ENCODE peak calls at places on chromosomes 16 and 17, in five cellular contexts. One of them, this sample, is unnamed.
A peak's percentile ranks its signal among the peaks of the same experiment; 100 is the strongest.

GRCh38 chr16:74862743-74863244 is 88.2 kb upstream of the FA2H start:
- DNase-seq in activated CD4-positive, alpha-beta T cell treated with anti-CD3 and anti-CD28 coated beads, Interleukin-2, amount 50 U/mL, for 48 hours: no peak
- DNase-seq in SK-N-SH: peak; percentile 71
- DNase-seq in AG04450: no peak
- DNase-seq in stimulated activated CD4-positive, alpha-beta T cell treated with anti-CD3 and anti-CD28 coated beads, TNF-alpha, amount 100 ng/mL, for 4 hours: no peak
- DNase-seq in this sample: peak; percentile 47

GRCh38 chr16:68085259-68086071 is at the start of gene NFATC3:
- DNase-seq in SK-N-SH: peak; percentile 97
- DNase-seq in AG04450: peak; percentile 88
- DNase-seq in activated CD4-positive, alpha-beta T cell treated with anti-CD3 and anti-CD28 coated beads, Interleukin-2, amount 50 U/mL, for 48 hours: peak; percentile 99
- DNase-seq in stimulated activated CD4-positive, alpha-beta T cell treated with anti-CD3 and anti-CD28 coated beads, TNF-alpha, amount 100 ng/mL, for 4 hours: peak; percentile 99
- DNase-seq in this sample: peak; percentile 96

GRCh38 chr16:88430185-88430523 is 22.9 kb upstream of the ZFPM1 start:
- DNase-seq in AG04450: no peak
- DNase-seq in SK-N-SH: no peak
- DNase-seq in stimulated activated CD4-positive, alpha-beta T cell treated with anti-CD3 and anti-CD28 coated beads, TNF-alpha, amount 100 ng/mL, for 4 hours: no peak
- DNase-seq in activated CD4-positive, alpha-beta T cell treated with anti-CD3 and anti-CD28 coated beads, Interleukin-2, amount 50 U/mL, for 48 hours: peak; percentile 32
- DNase-seq in this sample: no peak

GRCh38 chr17:66570353-66571195 is 264.3 kb upstream of the CACNG5 start:
- DNase-seq in activated CD4-positive, alpha-beta T cell treated with anti-CD3 and anti-CD28 coated beads, Interleukin-2, amount 50 U/mL, for 48 hours: no peak
- DNase-seq in stimulated activated CD4-positive, alpha-beta T cell treated with anti-CD3 and anti-CD28 coated beads, TNF-alpha, amount 100 ng/mL, for 4 hours: no peak
- DNase-seq in AG04450: no peak
- DNase-seq in SK-N-SH: no peak
- DNase-seq in this sample: no peak

GRCh38 chr17:81683584-81684441 is at the start of the genes ARL16 and HGS:
- DNase-seq in activated CD4-positive, alpha-beta T cell treated with anti-CD3 and anti-CD28 coated beads, Interleukin-2, amount 50 U/mL, for 48 hours: peak; percentile 98
- DNase-seq in stimulated activated CD4-positive, alpha-beta T cell treated with anti-CD3 and anti-CD28 coated beads, TNF-alpha, amount 100 ng/mL, for 4 hours: peak; percentile 92
- DNase-seq in AG04450: peak; percentile 99
- DNase-seq in SK-N-SH: peak; percentile 100
- DNase-seq in this sample: peak; percentile 99

GRCh38 chr17:69898606-69899005 is 176.4 kb upstream of the KCNJ16 start:
- DNase-seq in stimulated activated CD4-positive, alpha-beta T cell treated with anti-CD3 and anti-CD28 coated beads, TNF-alpha, amount 100 ng/mL, for 4 hours: no peak
- DNase-seq in activated CD4-positive, alpha-beta T cell treated with anti-CD3 and anti-CD28 coated beads, Interleukin-2, amount 50 U/mL, for 48 hours: no peak
- DNase-seq in AG04450: no peak
- DNase-seq in SK-N-SH: no peak
- DNase-seq in this sample: no peak

GRCh38 chr17:73743802-73744201 is 99.6 kb upstream of the SDK2 start:
- DNase-seq in SK-N-SH: no peak
- DNase-seq in AG04450: no peak
- DNase-seq in stimulated activated CD4-positive, alpha-beta T cell treated with anti-CD3 and anti-CD28 coated beads, TNF-alpha, amount 100 ng/mL, for 4 hours: no peak
- DNase-seq in activated CD4-positive, alpha-beta T cell treated with anti-CD3 and anti-CD28 coated beads, Interleukin-2, amount 50 U/mL, for 48 hours: no peak
- DNase-seq in this sample: no peak

GRCh38 chr17:4074831-4075495 is 67.9 kb downstream of the ZZEF1 start:
- DNase-seq in SK-N-SH: peak; percentile 61
- DNase-seq in AG04450: peak; percentile 7
- DNase-seq in activated CD4-positive, alpha-beta T cell treated with anti-CD3 and anti-CD28 coated beads, Interleukin-2, amount 50 U/mL, for 48 hours: no peak
- DNase-seq in stimulated activated CD4-positive, alpha-beta T cell treated with anti-CD3 and anti-CD28 coated beads, TNF-alpha, amount 100 ng/mL, for 4 hours: no peak
- DNase-seq in this sample: peak; percentile 46

GRCh38 chr17:55458977-55459376 is 37.3 kb upstream of the MMD start:
- DNase-seq in stimulated activated CD4-positive, alpha-beta T cell treated with anti-CD3 and anti-CD28 coated beads, TNF-alpha, amount 100 ng/mL, for 4 hours: peak; percentile 29
- DNase-seq in AG04450: no peak
- DNase-seq in SK-N-SH: no peak
- DNase-seq in activated CD4-positive, alpha-beta T cell treated with anti-CD3 and anti-CD28 coated beads, Interleukin-2, amount 50 U/mL, for 48 hours: peak; percentile 75
- DNase-seq in this sample: no peak

GRCh38 chr17:72353502-72353901 is 232.7 kb downstream of the SOX9 start:
- DNase-seq in stimulated activated CD4-positive, alpha-beta T cell treated with anti-CD3 and anti-CD28 coated beads, TNF-alpha, amount 100 ng/mL, for 4 hours: no peak
- DNase-seq in AG04450: no peak
- DNase-seq in SK-N-SH: no peak
- DNase-seq in activated CD4-positive, alpha-beta T cell treated with anti-CD3 and anti-CD28 coated beads, Interleukin-2, amount 50 U/mL, for 48 hours: no peak
- DNase-seq in this sample: no peak

GRCh38 chr16:73713817-73714495 is 582.7 kb upstream of the PSMD7 start:
- DNase-seq in stimulated activated CD4-positive, alpha-beta T cell treated with anti-CD3 and anti-CD28 coated beads, TNF-alpha, amount 100 ng/mL, for 4 hours: no peak
- DNase-seq in AG04450: no peak
- DNase-seq in SK-N-SH: peak; percentile 37
- DNase-seq in activated CD4-positive, alpha-beta T cell treated with anti-CD3 and anti-CD28 coated beads, Interleukin-2, amount 50 U/mL, for 48 hours: no peak
- DNase-seq in this sample: no peak

GRCh38 chr17:82022310-82022980 is at the start of gene CENPX:
- DNase-seq in SK-N-SH: no peak
- DNase-seq in stimulated activated CD4-positive, alpha-beta T cell treated with anti-CD3 and anti-CD28 coated beads, TNF-alpha, amount 100 ng/mL, for 4 hours: no peak
- DNase-seq in activated CD4-positive, alpha-beta T cell treated with anti-CD3 and anti-CD28 coated beads, Interleukin-2, amount 50 U/mL, for 48 hours: no peak
- DNase-seq in AG04450: no peak
- DNase-seq in this sample: no peak

GRCh38 chr17:82215095-82215971 is 2.7 kb upstream of the CCDC57 start:
- DNase-seq in SK-N-SH: peak; percentile 87
- DNase-seq in activated CD4-positive, alpha-beta T cell treated with anti-CD3 and anti-CD28 coated beads, Interleukin-2, amount 50 U/mL, for 48 hours: no peak
- DNase-seq in stimulated activated CD4-positive, alpha-beta T cell treated with anti-CD3 and anti-CD28 coated beads, TNF-alpha, amount 100 ng/mL, for 4 hours: no peak
- DNase-seq in AG04450: no peak
- DNase-seq in this sample: no peak

GRCh38 chr17:20189322-20189721 is 180.2 kb downstream of the SPECC1 start:
- DNase-seq in stimulated activated CD4-positive, alpha-beta T cell treated with anti-CD3 and anti-CD28 coated beads, TNF-alpha, amount 100 ng/mL, for 4 hours: no peak
- DNase-seq in activated CD4-positive, alpha-beta T cell treated with anti-CD3 and anti-CD28 coated beads, Interleukin-2, amount 50 U/mL, for 48 hours: no peak
- DNase-seq in AG04450: no peak
- DNase-seq in SK-N-SH: no peak
- DNase-seq in this sample: peak; percentile 87

GRCh38 chr16:85234310-85235235 is 122.3 kb upstream of the CIBAR2 start:
- DNase-seq in AG04450: peak; percentile 73
- DNase-seq in activated CD4-positive, alpha-beta T cell treated with anti-CD3 and anti-CD28 coated beads, Interleukin-2, amount 50 U/mL, for 48 hours: no peak
- DNase-seq in SK-N-SH: peak; percentile 96
- DNase-seq in stimulated activated CD4-positive, alpha-beta T cell treated with anti-CD3 and anti-CD28 coated beads, TNF-alpha, amount 100 ng/mL, for 4 hours: no peak
- DNase-seq in this sample: peak; percentile 80

GRCh38 chr17:29048440-29049360 is 5.8 kb downstream of the PIPOX start:
- DNase-seq in AG04450: no peak
- DNase-seq in activated CD4-positive, alpha-beta T cell treated with anti-CD3 and anti-CD28 coated beads, Interleukin-2, amount 50 U/mL, for 48 hours: no peak
- DNase-seq in SK-N-SH: peak; percentile 80
- DNase-seq in stimulated activated CD4-positive, alpha-beta T cell treated with anti-CD3 and anti-CD28 coated beads, TNF-alpha, amount 100 ng/mL, for 4 hours: no peak
- DNase-seq in this sample: peak; percentile 98

GRCh38 chr17:66302761-66303626 is 581 bp downstream of the PRKCA start:
- DNase-seq in AG04450: no peak
- DNase-seq in stimulated activated CD4-positive, alpha-beta T cell treated with anti-CD3 and anti-CD28 coated beads, TNF-alpha, amount 100 ng/mL, for 4 hours: peak; percentile 36
- DNase-seq in SK-N-SH: peak; percentile 80
- DNase-seq in activated CD4-positive, alpha-beta T cell treated with anti-CD3 and anti-CD28 coated beads, Interleukin-2, amount 50 U/mL, for 48 hours: peak; percentile 60
- DNase-seq in this sample: peak; percentile 83

GRCh38 chr16:21001262-21001661 is 100.7 kb downstream of the LYRM1 start:
- DNase-seq in stimulated activated CD4-positive, alpha-beta T cell treated with anti-CD3 and anti-CD28 coated beads, TNF-alpha, amount 100 ng/mL, for 4 hours: no peak
- DNase-seq in SK-N-SH: peak; percentile 26
- DNase-seq in activated CD4-positive, alpha-beta T cell treated with anti-CD3 and anti-CD28 coated beads, Interleukin-2, amount 50 U/mL, for 48 hours: peak; percentile 47
- DNase-seq in AG04450: no peak
- DNase-seq in this sample: peak; percentile 37

GRCh38 chr17:43215341-43215740 is 3.7 kb downstream of the TMEM106A start:
- DNase-seq in stimulated activated CD4-positive, alpha-beta T cell treated with anti-CD3 and anti-CD28 coated beads, TNF-alpha, amount 100 ng/mL, for 4 hours: no peak
- DNase-seq in AG04450: no peak
- DNase-seq in activated CD4-positive, alpha-beta T cell treated with anti-CD3 and anti-CD28 coated beads, Interleukin-2, amount 50 U/mL, for 48 hours: no peak
- DNase-seq in SK-N-SH: no peak
- DNase-seq in this sample: no peak

GRCh38 chr17:34025179-34025551 is 229.9 kb upstream of the CCL2 start:
- DNase-seq in activated CD4-positive, alpha-beta T cell treated with anti-CD3 and anti-CD28 coated beads, Interleukin-2, amount 50 U/mL, for 48 hours: no peak
- DNase-seq in SK-N-SH: no peak
- DNase-seq in stimulated activated CD4-positive, alpha-beta T cell treated with anti-CD3 and anti-CD28 coated beads, TNF-alpha, amount 100 ng/mL, for 4 hours: no peak
- DNase-seq in AG04450: no peak
- DNase-seq in this sample: no peak

GRCh38 chr17:1882836-1883235 is 53.0 kb downstream of the RPA1 start:
- DNase-seq in stimulated activated CD4-positive, alpha-beta T cell treated with anti-CD3 and anti-CD28 coated beads, TNF-alpha, amount 100 ng/mL, for 4 hours: no peak
- DNase-seq in SK-N-SH: peak; percentile 49
- DNase-seq in AG04450: no peak
- DNase-seq in activated CD4-positive, alpha-beta T cell treated with anti-CD3 and anti-CD28 coated beads, Interleukin-2, amount 50 U/mL, for 48 hours: peak; percentile 23
- DNase-seq in this sample: peak; percentile 18

GRCh38 chr16:71811261-71811803 is 2.7 kb upstream of the AP1G1 start:
- DNase-seq in AG04450: no peak
- DNase-seq in activated CD4-positive, alpha-beta T cell treated with anti-CD3 and anti-CD28 coated beads, Interleukin-2, amount 50 U/mL, for 48 hours: no peak
- DNase-seq in stimulated activated CD4-positive, alpha-beta T cell treated with anti-CD3 and anti-CD28 coated beads, TNF-alpha, amount 100 ng/mL, for 4 hours: no peak
- DNase-seq in SK-N-SH: no peak
- DNase-seq in this sample: no peak

GRCh38 chr16:7303014-7303676 is 29.5 kb upstream of the RBFOX1 start:
- DNase-seq in stimulated activated CD4-positive, alpha-beta T cell treated with anti-CD3 and anti-CD28 coated beads, TNF-alpha, amount 100 ng/mL, for 4 hours: no peak
- DNase-seq in SK-N-SH: peak; percentile 67
- DNase-seq in AG04450: no peak
- DNase-seq in activated CD4-positive, alpha-beta T cell treated with anti-CD3 and anti-CD28 coated beads, Interleukin-2, amount 50 U/mL, for 48 hours: no peak
- DNase-seq in this sample: peak; percentile 37

GRCh38 chr17:50588391-50589111 is 28.0 kb downstream of the CACNA1G start:
- DNase-seq in AG04450: no peak
- DNase-seq in stimulated activated CD4-positive, alpha-beta T cell treated with anti-CD3 and anti-CD28 coated beads, TNF-alpha, amount 100 ng/mL, for 4 hours: no peak
- DNase-seq in SK-N-SH: no peak
- DNase-seq in activated CD4-positive, alpha-beta T cell treated with anti-CD3 and anti-CD28 coated beads, Interleukin-2, amount 50 U/mL, for 48 hours: no peak
- DNase-seq in this sample: no peak

GRCh38 chr16:28012031-28012445 is 51.5 kb downstream of the GSG1L start:
- DNase-seq in AG04450: peak; percentile 20
- DNase-seq in stimulated activated CD4-positive, alpha-beta T cell treated with anti-CD3 and anti-CD28 coated beads, TNF-alpha, amount 100 ng/mL, for 4 hours: no peak
- DNase-seq in activated CD4-positive, alpha-beta T cell treated with anti-CD3 and anti-CD28 coated beads, Interleukin-2, amount 50 U/mL, for 48 hours: no peak
- DNase-seq in SK-N-SH: no peak
- DNase-seq in this sample: peak; percentile 73

This sample was measured in myocyte.